ENCODE peak calls at places on chromosomes 7 and 10, in five cellular contexts. M, I, L, D and J are unnamed samples.

GRCh38 chr10:74963549-74963948 is 137.1 kb downstream of the KAT6B start:
- DNase-seq in M (no peak), I (no peak), L (no peak), D (no peak), J (no peak)

GRCh38 chr10:6145414-6145978 is 56.7 kb downstream of the RBM17 start:
- DNase-seq in M (no peak), I (no peak), L (no peak), D (no peak), J (peak; percentile 89)

GRCh38 chr10:108036298-108036697 is 871.8 kb upstream of the SORCS1 start:
- DNase-seq in M (no peak), I (no peak), L (no peak), D (no peak), J (no peak)

GRCh38 chr7:150385240-150385830 is 6.2 kb downstream of the ZNF775 start:
- DNase-seq in M (peak; percentile 23), I (no peak), L (no peak), D (no peak), J (no peak)

GRCh38 chr7:142506601-142507000 is 242.7 kb upstream of the PRSS1 start:
- DNase-seq in M (no peak), I (no peak), L (no peak), D (no peak), J (no peak)

GRCh38 chr10:92712016-92712889 is 22.5 kb downstream of the HHEX start:
- DNase-seq in M (no peak), I (peak; percentile 80), L (no peak), D (no peak), J (no peak)

GRCh38 chr10:43372751-43373445 is 1.5 kb downstream of the FXYD4 start:
- DNase-seq in M (no peak), I (no peak), L (no peak), D (no peak), J (peak; percentile 69)

GRCh38 chr7:158309844-158310763 is 277.5 kb downstream of the PTPRN2 start:
- DNase-seq in M (no peak), I (no peak), L (no peak), D (no peak), J (peak; percentile 22)

GRCh38 chr7:129163875-129164544 is 19.5 kb downstream of the TSPAN33 start:
- DNase-seq in M (no peak), I (peak; percentile 41), L (no peak), D (no peak), J (peak; percentile 67)

GRCh38 chr7:108525985-108526767 is at the start of gene PNPLA8:
- DNase-seq in M (peak; percentile 99), I (peak; percentile 100), L (peak; percentile 99), D (peak; percentile 100), J (peak; percentile 94)

GRCh38 chr10:59753267-59753666 is at the start of gene MRLN:
- DNase-seq in M (peak; percentile 45), I (no peak), L (no peak), D (no peak), J (no peak)

GRCh38 chr10:33287112-33287511 is 47.4 kb downstream of the NRP1 start:
- DNase-seq in M (no peak), I (no peak), L (no peak), D (no peak), J (no peak)

GRCh38 chr10:80205478-80206276 is at the start of gene ANXA11:
- DNase-seq in M (peak; percentile 83), I (peak; percentile 51), L (peak; percentile 69), D (peak; percentile 91), J (peak; percentile 97)

GRCh38 chr7:31957756-31958155 is 112.5 kb downstream of the PDE1C start:
- DNase-seq in M (no peak), I (no peak), L (no peak), D (no peak), J (no peak)

GRCh38 chr10:57341294-57341693 is 926.4 kb downstream of the IPMK start:
- DNase-seq in M (no peak), I (no peak), L (no peak), D (no peak), J (no peak)

GRCh38 chr7:108158766-108159165 is 28.6 kb upstream of the LAMB4 start:
- DNase-seq in M (no peak), I (no peak), L (no peak), D (no peak), J (no peak)

GRCh38 chr7:139853576-139854511 is 24.8 kb downstream of the TBXAS1 start:
- DNase-seq in M (peak; percentile 75), I (peak; percentile 45), L (no peak), D (no peak), J (no peak)

GRCh38 chr7:81937091-81937490 is 167.2 kb upstream of the HGF start:
- DNase-seq in M (no peak), I (no peak), L (no peak), D (no peak), J (no peak)

GRCh38 chr7:138864667-138865066 is 66.7 kb upstream of the ATP6V0A4 start:
- DNase-seq in M (no peak), I (peak; percentile 82), L (no peak), D (no peak), J (no peak)

GRCh38 chr10:51928182-51928581 is 228.8 kb upstream of the CSTF2T start:
- DNase-seq in M (no peak), I (no peak), L (no peak), D (no peak), J (no peak)

GRCh38 chr7:85286449-85286848 is 99.6 kb upstream of the SEMA3D start:
- DNase-seq in M (no peak), I (no peak), L (no peak), D (no peak), J (no peak)

GRCh38 chr7:144137501-144137900 is 14.5 kb downstream of the OR2A14 start:
- DNase-seq in M (no peak), I (no peak), L (no peak), D (no peak), J (no peak)

GRCh38 chr10:43760514-43760913 is 111.8 kb upstream of the ZNF32 start:
- DNase-seq in M (no peak), I (no peak), L (no peak), D (no peak), J (no peak)

GRCh38 chr10:130108934-130109604 is 1.6 kb downstream of the C10orf143 start:
- DNase-seq in M (no peak), I (no peak), L (no peak), D (no peak), J (peak; percentile 7)

GRCh38 chr7:120273476-120273975 is 551 bp downstream of the KCND2 start:
- DNase-seq in M (no peak), I (no peak), L (peak; percentile 45), D (peak; percentile 62), J (peak; percentile 70)

GRCh38 chr7:88200793-88201192 is 19.0 kb downstream of the SRI start:
- DNase-seq in M (no peak), I (no peak), L (no peak), D (no peak), J (peak; percentile 33)

GRCh38 chr10:22251751-22252285 is 34.0 kb upstream of the EBLN1 start:
- DNase-seq in M (peak; percentile 35), I (no peak), L (peak; percentile 50), D (peak; percentile 79), J (peak; percentile 78)

GRCh38 chr10:125127110-125127509 is 33.3 kb downstream of the CTBP2 start:
- DNase-seq in M (no peak), I (no peak), L (no peak), D (peak; percentile 28), J (no peak)

GRCh38 chr7:69550991-69551390 is 47.3 kb upstream of the AUTS2 start:
- DNase-seq in M (no peak), I (no peak), L (no peak), D (no peak), J (no peak)

GRCh38 chr7:39084344-39084743 is 106.6 kb downstream of the POU6F2 start:
- DNase-seq in M (no peak), I (no peak), L (no peak), D (no peak), J (no peak)

GRCh38 chr7:1233328-1234048 is 816 bp downstream of the UNCX start:
- DNase-seq in M (no peak), I (no peak), L (no peak), D (no peak), J (peak; percentile 83)
- H3K27me3 ChIP-seq in M (peaks cover 86% of the 10 kb centered on the region), I (peaks cover 67% of the 10 kb centered on the region), L (peaks cover 91% of the 10 kb centered on the region), D (peaks cover 87% of the 10 kb centered on the region), J (peaks cover 90% of the 10 kb centered on the region)

DNA sequence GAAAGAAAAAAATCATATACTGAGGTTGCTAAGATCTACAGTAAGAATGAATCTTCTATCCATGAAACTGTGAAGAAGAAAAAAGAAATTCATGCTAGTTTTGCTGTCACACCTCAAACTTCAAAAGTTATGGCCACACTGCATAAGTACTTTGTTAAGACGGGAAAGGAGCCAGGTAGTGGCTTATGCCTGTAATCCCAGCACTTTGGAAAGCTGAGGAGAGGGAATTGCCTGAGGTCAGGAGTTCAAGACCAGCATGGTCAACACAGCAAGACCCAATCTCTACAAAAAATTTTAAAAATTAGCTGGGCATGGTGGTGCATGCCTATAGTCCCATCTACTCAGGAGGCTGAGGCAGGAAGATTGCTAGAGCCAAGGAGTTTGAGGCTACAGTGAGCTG is 22.1 kb downstream of the CCDC186 start:
- DNase-seq in M (no peak), I (no peak), L (no peak), D (no peak), J (no peak)
- H3K36me3 ChIP-seq in M (peaks cover 37% of the 10 kb centered on the region), I (peaks cover 7% of the 10 kb centered on the region), L (no peaks in the 10 kb centered on the region), D (peaks cover 63% of the 10 kb centered on the region), J (no peaks in the 10 kb centered on the region)

GRCh38 chr7:130303127-130303526 is 10.2 kb downstream of the CPA4 start:
- DNase-seq in M (no peak), I (no peak), L (no peak), D (no peak), J (no peak)

GRCh38 chr7:130303551-130303950 is 10.6 kb downstream of the CPA4 start:
- DNase-seq in M (no peak), I (no peak), L (no peak), D (no peak), J (no peak)

GRCh38 chr7:130302649-130303048 is 9.7 kb downstream of the CPA4 start:
- DNase-seq in M (no peak), I (no peak), L (no peak), D (no peak), J (no peak)

GRCh38 chr7:130305677-130306076 is 12.7 kb downstream of the CPA4 start:
- DNase-seq in M (no peak), I (no peak), L (no peak), D (no peak), J (no peak)

DNA sequence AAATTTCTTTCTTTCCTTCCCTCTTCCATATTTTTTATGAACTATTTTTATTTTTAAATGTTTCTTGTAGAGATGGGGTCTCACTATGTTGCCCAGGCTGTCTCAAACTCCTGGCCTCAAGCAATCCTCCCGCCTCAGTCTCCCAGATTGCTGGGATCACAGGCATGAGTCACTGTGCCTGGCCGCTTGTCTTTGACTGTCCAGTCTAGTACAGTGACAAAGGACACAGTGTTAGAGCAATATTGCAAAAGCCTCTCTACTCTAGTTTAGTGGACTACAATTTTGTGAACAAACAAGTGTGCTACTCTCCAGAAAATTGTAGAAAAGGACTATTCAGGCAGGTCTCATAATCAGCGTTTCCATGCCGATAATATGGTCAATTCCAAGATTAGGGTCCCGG is 11.0 kb downstream of the CPA4 start:
- DNase-seq in M (no peak), I (no peak), L (no peak), D (no peak), J (no peak)
- H3K27me3 ChIP-seq in M (no peaks in the 10 kb centered on the region), I (no peaks in the 10 kb centered on the region), L (no peaks in the 10 kb centered on the region), D (no peaks in the 10 kb centered on the region), J (no peaks in the 10 kb centered on the region)

DNA sequence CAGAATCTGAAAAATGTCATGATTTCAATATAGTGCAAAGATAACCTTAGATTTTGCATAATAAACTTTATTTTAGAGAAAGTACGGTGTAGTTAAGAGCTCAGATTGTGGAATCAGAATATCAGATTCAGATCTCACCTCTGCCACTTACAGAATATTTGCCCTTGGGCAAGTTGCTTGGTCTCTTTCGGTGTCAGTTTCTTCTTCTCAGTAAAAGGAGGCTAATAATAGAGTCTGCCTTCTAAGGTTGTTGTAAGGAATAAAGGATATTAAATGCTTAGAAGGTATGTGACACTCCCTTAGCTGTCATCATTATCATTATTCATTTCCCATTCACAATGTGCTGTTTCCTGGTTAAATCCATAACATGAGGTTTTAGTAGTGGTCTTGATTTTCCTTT is 42.3 kb downstream of the MPLKIP start:
- DNase-seq in M (no peak), I (no peak), L (no peak), D (no peak), J (no peak)
- H3K36me3 ChIP-seq in M (peaks cover 47% of the 10 kb centered on the region), I (peaks cover 23% of the 10 kb centered on the region), L (peaks cover 90% of the 10 kb centered on the region), D (peaks cover 59% of the 10 kb centered on the region), J (peaks cover 15% of the 10 kb centered on the region)